ENCODE peak calls at places on chromosomes 13 and 19, in nine cellular contexts. R, Z, B, W, P, U, O, G and Y are unnamed samples.

GRCh38 chr19:3440082-3440481 is 40.2 kb downstream of the SMIM24 start:
- DNase-seq in R (peak), Z (peak), B (no peak), W (no peak), P (peak), U (peak), O (peak), G (no peak), Y (peak)

GRCh38 chr19:15161028-15161984 is 39.5 kb downstream of the NOTCH3 start:
- DNase-seq in R (peak), Z (no peak), B (no peak), W (peak), P (no peak), U (peak), O (no peak), G (no peak), Y (no peak)

GRCh38 chr13:52599037-52599852 is 43.0 kb upstream of the HNRNPA1L2 start:
- DNase-seq in R (no peak), Z (no peak), B (peak), W (no peak), P (no peak), U (no peak), O (no peak), G (no peak), Y (no peak)

GRCh38 chr13:28423010-28423409 is 71.9 kb downstream of the FLT1 start:
- DNase-seq in R (no peak), Z (no peak), B (no peak), W (no peak), P (peak), U (no peak), O (no peak), G (peak), Y (peak)

GRCh38 chr13:47178090-47178950 is 281.5 kb upstream of the HTR2A start:
- DNase-seq in R (no peak), Z (no peak), B (no peak), W (no peak), P (no peak), U (no peak), O (no peak), G (no peak), Y (no peak)

GRCh38 chr19:6276447-6276846 is 3.3 kb downstream of the MLLT1 start:
- DNase-seq in R (no peak), Z (no peak), B (peak), W (no peak), P (peak), U (no peak), O (no peak), G (no peak), Y (peak)

GRCh38 chr13:107222619-107223018 is 654.7 kb upstream of the ARGLU1 start:
- DNase-seq in R (peak), Z (no peak), B (no peak), W (no peak), P (no peak), U (no peak), O (no peak), G (no peak), Y (no peak)

GRCh38 chr19:4327877-4328242 is 10.8 kb downstream of the STAP2 start:
- DNase-seq in R (no peak), Z (no peak), B (no peak), W (no peak), P (no peak), U (no peak), O (no peak), G (no peak), Y (no peak)

GRCh38 chr19:1084024-1084868 is 10.9 kb downstream of the POLR2E start:
- DNase-seq in R (no peak), Z (no peak), B (no peak), W (no peak), P (no peak), U (no peak), O (no peak), G (no peak), Y (no peak)

GRCh38 chr13:114047358-114047881 is 73.5 kb upstream of the C13orf46 start:
- DNase-seq in R (no peak), Z (peak), B (no peak), W (no peak), P (peak), U (no peak), O (no peak), G (peak), Y (no peak)

GRCh38 chr19:12786149-12786870 is 5.0 kb upstream of the JUNB start:
- DNase-seq in R (no peak), Z (no peak), B (no peak), W (no peak), P (peak), U (no peak), O (peak), G (no peak), Y (peak)

GRCh38 chr19:55487884-55488687 is at the start of gene SSC5D:
- DNase-seq in R (peak), Z (no peak), B (no peak), W (no peak), P (no peak), U (no peak), O (no peak), G (no peak), Y (peak)

GRCh38 chr19:42121666-42122069 is 10.6 kb downstream of the POU2F2 start:
- DNase-seq in R (peak), Z (peak), B (peak), W (no peak), P (peak), U (no peak), O (no peak), G (peak), Y (no peak)

GRCh38 chr13:112227031-112227430 is 149.1 kb upstream of the SPACA7 start:
- DNase-seq in R (no peak), Z (no peak), B (no peak), W (no peak), P (no peak), U (no peak), O (no peak), G (no peak), Y (no peak)

GRCh38 chr19:35090160-35090794 is 25.3 kb upstream of the FXYD3 start:
- DNase-seq in R (peak), Z (peak), B (peak), W (peak), P (peak), U (peak), O (peak), G (no peak), Y (no peak)

GRCh38 chr19:12623361-12624031 is 12.8 kb downstream of the ZNF791 start:
- DNase-seq in R (no peak), Z (no peak), B (no peak), W (no peak), P (no peak), U (no peak), O (no peak), G (no peak), Y (no peak)

GRCh38 chr19:892243-892996 is 567 bp downstream of the MED16 start:
- DNase-seq in R (peak), Z (peak), B (no peak), W (no peak), P (peak), U (peak), O (no peak), G (no peak), Y (no peak)

GRCh38 chr13:48161530-48162179 is 66.8 kb upstream of the MED4 start:
- DNase-seq in R (no peak), Z (no peak), B (peak), W (no peak), P (peak), U (no peak), O (peak), G (no peak), Y (peak)

GRCh38 chr13:102642475-102642874 is 45.7 kb downstream of the TPP2 start:
- DNase-seq in R (no peak), Z (no peak), B (no peak), W (no peak), P (peak), U (no peak), O (peak), G (no peak), Y (peak)

GRCh38 chr13:48265217-48265815 is 32.3 kb downstream of the ITM2B start:
- DNase-seq in R (no peak), Z (no peak), B (no peak), W (no peak), P (peak), U (no peak), O (no peak), G (peak), Y (no peak)

GRCh38 chr19:49335071-49335783 is at the start of gene CD37:
- DNase-seq in R (no peak), Z (peak), B (no peak), W (no peak), P (peak), U (peak), O (peak), G (no peak), Y (no peak)

GRCh38 chr13:104310861-104311260 is 1244.6 kb upstream of the SLC10A2 start:
- DNase-seq in R (no peak), Z (no peak), B (no peak), W (no peak), P (no peak), U (no peak), O (no peak), G (no peak), Y (no peak)

GRCh38 chr19:13995017-13995728 is 10.9 kb downstream of the RFX1 start:
- DNase-seq in R (no peak), Z (no peak), B (no peak), W (no peak), P (no peak), U (peak), O (no peak), G (no peak), Y (no peak)

GRCh38 chr13:50081106-50081898 is 66.1 kb downstream of the KCNRG start:
- DNase-seq in R (peak), Z (no peak), B (peak), W (no peak), P (peak), U (peak), O (peak), G (no peak), Y (peak)

GRCh38 chr13:24038846-24039330 is 121.6 kb upstream of the SPATA13 start:
- DNase-seq in R (no peak), Z (no peak), B (no peak), W (no peak), P (peak), U (no peak), O (no peak), G (no peak), Y (no peak)

GRCh38 chr19:14418743-14419037 is 451 bp downstream of the DDX39A start:
- DNase-seq in R (no peak), Z (no peak), B (no peak), W (no peak), P (no peak), U (no peak), O (no peak), G (no peak), Y (no peak)

GRCh38 chr13:27918041-27918917 is 1.5 kb upstream of the PDX1 start:
- DNase-seq in R (peak), Z (peak), B (no peak), W (no peak), P (no peak), U (no peak), O (no peak), G (no peak), Y (no peak)

GRCh38 chr13:98143601-98144500 is 957 bp downstream of the FARP1 start:
- DNase-seq in R (peak), Z (no peak), B (peak), W (no peak), P (peak), U (no peak), O (no peak), G (no peak), Y (peak)

GRCh38 chr19:28871099-28871725 is 341.7 kb downstream of the UQCRFS1 start:
- DNase-seq in R (no peak), Z (no peak), B (no peak), W (no peak), P (no peak), U (no peak), O (no peak), G (no peak), Y (no peak)

GRCh38 chr19:55527197-55528029 is 9.5 kb downstream of the SBK2 start:
- DNase-seq in R (no peak), Z (no peak), B (no peak), W (no peak), P (no peak), U (no peak), O (no peak), G (no peak), Y (no peak)

GRCh38 chr13:95754069-95754468 is 77.1 kb downstream of the DNAJC3 start:
- DNase-seq in R (no peak), Z (no peak), B (no peak), W (no peak), P (no peak), U (no peak), O (no peak), G (no peak), Y (no peak)

GRCh38 chr19:29294343-29294811 is 81.4 kb upstream of the UQCRFS1 start:
- DNase-seq in R (no peak), Z (no peak), B (no peak), W (no peak), P (no peak), U (no peak), O (no peak), G (no peak), Y (no peak)

GRCh38 chr13:70107125-70107497 is 515 bp upstream of the ATXN8OS start:
- DNase-seq in R (no peak), Z (no peak), B (no peak), W (no peak), P (no peak), U (no peak), O (no peak), G (no peak), Y (no peak)

GRCh38 chr13:109381546-109382180 is 404.7 kb downstream of the IRS2 start:
- DNase-seq in R (no peak), Z (no peak), B (no peak), W (no peak), P (no peak), U (no peak), O (no peak), G (no peak), Y (no peak)

GRCh38 chr19:1270854-1271527 is 1.9 kb downstream of the CIRBP start:
- DNase-seq in R (no peak), Z (no peak), B (no peak), W (no peak), P (no peak), U (no peak), O (no peak), G (no peak), Y (no peak)

GRCh38 chr13:38265135-38265497 is 84.5 kb upstream of the UFM1 start:
- DNase-seq in R (no peak), Z (no peak), B (no peak), W (no peak), P (no peak), U (no peak), O (no peak), G (no peak), Y (no peak)

GRCh38 chr13:99196466-99197256 is 4.0 kb upstream of the UBAC2 start:
- DNase-seq in R (no peak), Z (no peak), B (peak), W (peak), P (no peak), U (no peak), O (no peak), G (no peak), Y (no peak)

GRCh38 chr13:99199541-99200432 is 867 bp upstream of the UBAC2 start:
- DNase-seq in R (no peak), Z (no peak), B (peak), W (no peak), P (no peak), U (no peak), O (no peak), G (no peak), Y (peak)

GRCh38 chr13:99198630-99199029 is 2.0 kb upstream of the UBAC2 start:
- DNase-seq in R (no peak), Z (no peak), B (no peak), W (no peak), P (no peak), U (no peak), O (no peak), G (no peak), Y (no peak)

GRCh38 chr13:99200433-99201167 is at the start of gene UBAC2:
- DNase-seq in R (peak), Z (peak), B (peak), W (peak), P (peak), U (peak), O (peak), G (peak), Y (peak)

GRCh38 chr13:99197257-99197651 is 3.4 kb upstream of the UBAC2 start:
- DNase-seq in R (no peak), Z (no peak), B (no peak), W (no peak), P (peak), U (no peak), O (no peak), G (no peak), Y (no peak)
- TF ChIP-seq POLR2AphosphoS5 in R (no peak), Z (no peak), B (no peak), W (no peak), P (no peak), U (no peak), O (no peak), G (no peak), Y (no peak)

DNA sequence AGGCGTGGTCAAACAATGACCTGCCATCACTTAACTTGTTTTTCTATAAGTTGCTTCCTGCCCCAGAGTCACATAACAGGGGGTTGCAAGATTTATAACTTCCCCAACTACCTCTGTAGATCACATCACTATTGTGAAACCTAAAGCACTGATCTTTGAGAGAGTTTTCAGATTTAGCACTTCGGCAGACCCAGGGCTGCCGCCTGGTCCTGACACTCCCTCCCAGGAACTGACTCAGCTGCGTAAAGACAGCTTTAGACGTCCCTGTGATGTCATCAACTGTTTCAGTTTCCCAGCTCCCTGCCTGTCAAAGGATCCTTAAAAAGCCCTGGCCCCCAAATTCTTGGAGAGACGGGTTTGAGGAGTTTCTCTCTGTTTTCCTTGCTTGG is 33.3 kb downstream of the IGFL2 start:
- DNase-seq in R (no peak), Z (no peak), B (no peak), W (no peak), P (no peak), U (no peak), O (no peak), G (no peak), Y (no peak)
- TF ChIP-seq POLR2AphosphoS5 in R (no peak), Z (no peak), B (no peak), W (no peak), P (no peak), U (no peak), O (no peak), G (no peak), Y (no peak)

GRCh38 chr13:91351980-91352379 is 4.5 kb downstream of the MIR17HG start:
- DNase-seq in R (no peak), Z (no peak), B (no peak), W (no peak), P (no peak), U (no peak), O (no peak), G (no peak), Y (no peak)
- TF ChIP-seq POLR2AphosphoS5 in R (no peak), Z (no peak), B (no peak), W (no peak), P (no peak), U (no peak), O (no peak), G (no peak), Y (no peak)

GRCh38 chr19:32773126-32773525 is 53.6 kb downstream of the TDRD12 start:
- DNase-seq in R (no peak), Z (no peak), B (no peak), W (no peak), P (no peak), U (no peak), O (no peak), G (no peak), Y (no peak)
- TF ChIP-seq POLR2AphosphoS5 in R (no peak), Z (no peak), B (no peak), W (no peak), P (no peak), U (no peak), O (no peak), G (no peak), Y (no peak)

GRCh38 chr19:17560205-17560595 is 4.8 kb downstream of the COLGALT1 start:
- DNase-seq in R (no peak), Z (no peak), B (peak), W (no peak), P (no peak), U (no peak), O (no peak), G (no peak), Y (no peak)
- TF ChIP-seq POLR2AphosphoS5 in R (no peak), Z (no peak), B (no peak), W (no peak), P (no peak), U (no peak), O (no peak), G (no peak), Y (no peak)

GRCh38 chr13:57568865-57569264 is 62.7 kb upstream of the PCDH17 start:
- DNase-seq in R (no peak), Z (no peak), B (no peak), W (no peak), P (no peak), U (no peak), O (no peak), G (no peak), Y (no peak)

GRCh38 chr13:57569981-57570380 is 61.6 kb upstream of the PCDH17 start:
- DNase-seq in R (no peak), Z (no peak), B (peak), W (no peak), P (no peak), U (no peak), O (no peak), G (no peak), Y (no peak)
- TF ChIP-seq POLR2AphosphoS5 in R (no peak), Z (no peak), B (no peak), W (no peak), P (no peak), U (no peak), O (no peak), G (no peak), Y (no peak)